ENCODE peak calls at places on chromosome 7, in ten cellular contexts. D is right lobe of liver, Z is lung, L is ovary, U is GM06990, W is AG09309, V is RWPE1, M is esophagus squamous epithelium, P is neural crest cell, F is heart right ventricle. J is an unnamed sample.

GRCh38 chr7:14233026-14233897 is 243.8 kb upstream of the ETV1 start:
- DNase-seq in P (no peak), D (no peak), Z (no peak), V (peak), M (no peak), U (no peak), L (no peak), F (no peak), W (no peak), J (no peak)

GRCh38 chr7:142539901-142540300 is 209.4 kb upstream of the PRSS1 start:
- DNase-seq in V (peak), L (no peak), U (no peak), Z (no peak), F (no peak), D (no peak), P (no peak), W (no peak), M (no peak), J (peak)

GRCh38 chr7:2939193-2939885 is 95.2 kb upstream of the GNA12 start:
- DNase-seq in V (no peak), F (no peak), M (no peak), L (no peak), P (no peak), D (peak), U (no peak), W (no peak), Z (no peak), J (no peak)

GRCh38 chr7:156625585-156625984 is 15.0 kb upstream of the RNF32 start:
- DNase-seq in M (no peak), V (no peak), D (no peak), U (no peak), W (no peak), P (no peak), Z (no peak), F (no peak), L (no peak), J (no peak)

GRCh38 chr7:116554436-116554835 is 29.6 kb downstream of the CAV1 start:
- DNase-seq in M (no peak), D (no peak), Z (no peak), F (peak), U (no peak), L (no peak), W (no peak), P (no peak), V (no peak), J (no peak)

GRCh38 chr7:158024881-158025280 is 562.7 kb downstream of the PTPRN2 start:
- DNase-seq in W (no peak), D (no peak), V (no peak), Z (no peak), U (no peak), P (no peak), L (no peak), M (no peak), F (no peak), J (no peak)

GRCh38 chr7:155644971-155645509 is 579 bp downstream of the RBM33 start:
- DNase-seq in F (peak), Z (peak), U (no peak), M (no peak), V (peak), W (no peak), L (peak), P (no peak), D (peak), J (no peak)

GRCh38 chr7:74212661-74213060 is 2.9 kb downstream of the LAT2 start:
- DNase-seq in U (no peak), D (peak), P (no peak), F (no peak), Z (no peak), L (no peak), V (no peak), W (no peak), M (no peak), J (no peak)

GRCh38 chr7:143096146-143096545 is 35.7 kb upstream of the PIP start:
- DNase-seq in L (no peak), U (no peak), P (no peak), M (no peak), D (no peak), W (no peak), V (no peak), F (no peak), Z (no peak), J (no peak)

DNA sequence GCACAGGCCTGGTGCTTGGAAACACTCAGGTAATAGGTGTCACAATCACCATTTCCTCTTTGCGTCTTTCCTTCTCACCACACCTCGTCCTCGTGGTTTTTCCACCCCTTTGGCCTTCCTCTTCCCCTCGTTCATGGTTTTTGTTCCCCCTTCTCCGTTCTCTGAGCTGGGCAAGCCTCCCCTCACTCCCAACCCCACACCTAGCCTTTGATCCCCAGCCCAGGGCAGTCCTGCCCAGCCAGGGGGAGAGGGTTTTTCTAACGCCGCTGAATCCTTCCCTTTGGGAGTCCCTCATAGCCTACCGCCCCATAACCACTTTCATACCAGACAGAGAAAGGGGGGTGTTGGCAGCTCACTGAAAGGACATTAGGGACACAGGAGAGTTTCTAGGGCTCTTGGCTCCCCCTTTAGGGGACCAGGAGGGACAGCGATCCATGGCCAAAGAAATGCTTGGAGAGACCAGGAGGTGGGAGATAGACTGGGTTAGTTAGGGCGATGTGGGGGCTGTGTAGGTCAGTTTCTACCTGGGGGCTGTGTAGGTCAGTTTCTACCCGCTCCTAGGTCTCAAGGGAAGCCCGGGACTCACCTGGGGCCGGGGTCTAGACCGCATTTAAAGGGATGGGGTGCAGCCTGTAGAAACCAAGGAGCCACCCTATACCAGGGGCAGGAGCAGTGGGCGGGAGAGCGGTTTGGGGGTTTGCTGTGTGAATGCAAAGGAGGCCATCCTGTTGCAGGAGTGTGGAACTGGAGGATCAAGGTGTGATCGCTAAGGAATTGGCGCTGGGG is 1.4 kb downstream of the EPHB4 start:
- DNase-seq in V (peak), W (peak), M (no peak), U (no peak), P (no peak), Z (no peak), D (peak), F (no peak), L (peak), J (peak)
- TF ChIP-seq CTCF in V (peak), W (peak), M (no peak), U (no peak), P (peak), Z (no peak), D (peak), F (peak), L (no peak), J (peak)

DNA sequence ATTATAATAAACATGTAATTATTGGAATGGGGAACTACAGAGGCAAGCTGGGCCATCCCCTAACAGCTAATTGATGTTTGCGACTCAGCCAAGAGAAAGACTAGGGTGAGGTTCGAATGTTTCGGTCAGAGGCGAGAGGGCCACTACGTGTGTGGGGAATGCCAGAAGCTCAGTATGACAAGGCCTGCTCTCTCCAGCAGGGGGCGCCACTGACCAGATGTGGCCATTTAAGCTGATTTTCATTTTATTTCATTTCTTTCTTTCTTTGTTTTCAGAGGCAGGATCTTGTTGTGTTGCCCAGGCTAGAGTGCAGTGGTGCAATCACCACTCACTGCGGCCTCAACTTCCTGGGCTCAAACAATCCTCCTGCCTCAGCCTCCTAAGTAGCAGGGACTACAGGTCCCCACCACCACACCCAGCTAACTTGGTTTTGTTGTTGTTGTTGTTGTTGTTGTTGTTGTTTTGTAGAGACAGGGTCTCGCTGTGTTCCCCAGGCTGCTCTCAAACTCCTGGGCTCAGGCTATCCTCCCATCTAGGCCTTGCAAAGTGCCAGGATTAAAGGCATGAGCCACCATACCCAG is 38.1 kb downstream of the TMEM130 start:
- DNase-seq in L (no peak), F (no peak), P (peak), U (no peak), D (no peak), W (no peak), V (no peak), M (no peak), Z (no peak), J (no peak)
- TF ChIP-seq CTCF in L (no peak), F (peak), P (peak), U (peak), D (peak), W (peak), V (peak), M (peak), Z (peak), J (peak)

DNA sequence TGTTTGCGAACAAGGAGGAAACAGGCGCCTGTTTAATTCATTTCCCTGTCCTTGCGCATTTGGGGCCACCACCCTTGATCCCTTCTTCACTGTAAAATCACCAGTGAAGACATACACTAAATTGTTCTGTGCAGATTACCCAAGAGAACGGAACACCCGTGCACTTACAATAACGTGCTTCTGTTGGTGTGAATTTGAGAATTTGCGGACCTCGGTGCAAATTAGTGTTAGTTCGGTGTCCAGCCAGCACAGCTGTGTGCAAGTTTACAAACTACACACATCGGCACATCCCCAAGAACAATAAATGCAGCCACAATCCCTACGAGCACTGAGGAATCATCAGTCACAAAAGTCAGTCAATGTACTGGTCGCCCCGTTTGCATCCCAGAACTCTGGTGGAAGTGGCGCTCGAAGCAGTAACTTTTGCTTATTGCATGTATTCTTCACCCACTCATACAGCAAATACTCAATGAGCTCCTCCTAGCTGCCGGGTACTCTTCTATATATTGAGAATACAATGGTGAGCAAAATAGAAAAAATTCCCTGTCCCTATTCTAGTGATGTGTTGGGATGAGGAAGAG is 791 bp upstream of the CNOT4 start:
- DNase-seq in L (no peak), M (no peak), D (no peak), V (peak), P (peak), W (no peak), U (peak), Z (no peak), F (no peak), J (no peak)
- TF ChIP-seq CTCF in L (no peak), M (no peak), D (no peak), V (peak), P (no peak), W (peak), U (no peak), Z (no peak), F (peak), J (no peak)

GRCh38 chr7:12436896-12437535 is 33.4 kb upstream of the VWDE start:
- DNase-seq in U (no peak), M (no peak), L (no peak), F (no peak), Z (no peak), D (no peak), W (no peak), V (no peak), P (no peak), J (no peak)
- TF ChIP-seq CTCF in U (peak), M (no peak), L (no peak), F (no peak), Z (no peak), D (peak), W (peak), V (no peak), P (peak), J (peak)